ENCODE peak calls at places on chromosomes 5 and 9, in five cellular contexts. Y, H, S, I and E are unnamed samples.

GRCh38 chr9:81613002-81613750 is 76.2 kb downstream of the TLE1 start:
- DNase-seq in Y (no peak), H (peak), S (no peak), I (no peak), E (no peak)

GRCh38 chr5:65290677-65291076 is 191.0 kb downstream of the ADAMTS6 start:
- DNase-seq in Y (no peak), H (no peak), S (no peak), I (no peak), E (no peak)

GRCh38 chr9:7983361-7983974 is 183.9 kb upstream of the DMAC1 start:
- DNase-seq in Y (no peak), H (no peak), S (no peak), I (no peak), E (no peak)

GRCh38 chr5:84383816-84384603 is 670 bp downstream of the EDIL3 start:
- DNase-seq in Y (no peak), H (no peak), S (peak), I (peak), E (peak)

GRCh38 chr5:1481266-1481998 is 36.2 kb upstream of the SLC6A3 start:
- DNase-seq in Y (no peak), H (no peak), S (no peak), I (no peak), E (no peak)

GRCh38 chr5:136062563-136063274 is 33.9 kb downstream of the TGFBI start:
- DNase-seq in Y (no peak), H (no peak), S (no peak), I (no peak), E (no peak)

GRCh38 chr5:81949479-81949878 is 22.3 kb upstream of the ATG10 start:
- DNase-seq in Y (no peak), H (no peak), S (no peak), I (no peak), E (no peak)

GRCh38 chr9:13268469-13268868 is 11.0 kb downstream of the MPDZ start:
- DNase-seq in Y (no peak), H (no peak), S (no peak), I (no peak), E (no peak)

GRCh38 chr9:119026120-119026519 is 343.1 kb downstream of the BRINP1 start:
- DNase-seq in Y (no peak), H (peak), S (no peak), I (no peak), E (no peak)

GRCh38 chr9:76310577-76310976 is 83.6 kb downstream of the RFK start:
- DNase-seq in Y (no peak), H (no peak), S (no peak), I (no peak), E (no peak)

GRCh38 chr5:122341087-122341486 is 29.1 kb downstream of the SNCAIP start:
- DNase-seq in Y (no peak), H (no peak), S (no peak), I (no peak), E (no peak)

GRCh38 chr5:177604656-177605055 is 4.7 kb downstream of the B4GALT7 start:
- DNase-seq in Y (no peak), H (no peak), S (no peak), I (no peak), E (no peak)

GRCh38 chr9:14031015-14031414 is 282.9 kb downstream of the NFIB start:
- DNase-seq in Y (no peak), H (peak), S (no peak), I (peak), E (no peak)

GRCh38 chr9:135512241-135512603 is 9.0 kb upstream of the LCN1 start:
- DNase-seq in Y (no peak), H (no peak), S (no peak), I (no peak), E (no peak)

GRCh38 chr9:133348763-133349573 is 950 bp downstream of the RPL7A start:
- DNase-seq in Y (no peak), H (no peak), S (no peak), I (no peak), E (no peak)

GRCh38 chr9:34797367-34797766 is 87.4 kb upstream of the CCL21 start:
- DNase-seq in Y (no peak), H (no peak), S (no peak), I (no peak), E (no peak)

GRCh38 chr9:76643399-76644117 is 120.7 kb upstream of the PCA3 start:
- DNase-seq in Y (no peak), H (no peak), S (no peak), I (no peak), E (no peak)

GRCh38 chr5:168865973-168866372 is 286.8 kb upstream of the PANK3 start:
- DNase-seq in Y (no peak), H (no peak), S (no peak), I (peak), E (no peak)

GRCh38 chr9:129400971-129401622 is 219.8 kb downstream of the C9orf50 start:
- DNase-seq in Y (no peak), H (no peak), S (no peak), I (no peak), E (peak)

GRCh38 chr5:102753889-102754498 is 1.1 kb upstream of the PAM start:
- DNase-seq in Y (no peak), H (no peak), S (peak), I (no peak), E (no peak)

GRCh38 chr5:117454716-117455212 is 880.1 kb upstream of the SEMA6A start:
- DNase-seq in Y (no peak), H (peak), S (peak), I (peak), E (peak)

GRCh38 chr9:109996936-109997580 is 210.9 kb downstream of the C9orf152 start:
- DNase-seq in Y (no peak), H (no peak), S (no peak), I (no peak), E (no peak)

GRCh38 chr5:151254533-151254932 is 1.5 kb downstream of the GM2A start:
- DNase-seq in Y (no peak), H (no peak), S (no peak), I (no peak), E (no peak)

GRCh38 chr5:169909945-169910344 is 70.3 kb downstream of the INSYN2B start:
- DNase-seq in Y (no peak), H (no peak), S (no peak), I (no peak), E (no peak)

GRCh38 chr9:34332370-34332964 is 3.1 kb downstream of the NUDT2 start:
- DNase-seq in Y (no peak), H (no peak), S (no peak), I (peak), E (no peak)

GRCh38 chr5:39193553-39194465 is 25.6 kb downstream of the FYB1 start:
- DNase-seq in Y (no peak), H (no peak), S (no peak), I (no peak), E (no peak)

GRCh38 chr9:12516031-12516430 is 177.2 kb upstream of the TYRP1 start:
- DNase-seq in Y (no peak), H (no peak), S (no peak), I (no peak), E (no peak)

GRCh38 chr5:17928571-17928970 is 294.3 kb downstream of the TAF11L14 start:
- DNase-seq in Y (no peak), H (no peak), S (peak), I (no peak), E (no peak)

GRCh38 chr5:64814073-64814472 is 45.3 kb downstream of the CWC27 start:
- DNase-seq in Y (no peak), H (no peak), S (no peak), I (no peak), E (no peak)

GRCh38 chr9:102135768-102136167 is 397.3 kb upstream of the GRIN3A start:
- DNase-seq in Y (no peak), H (no peak), S (no peak), I (no peak), E (no peak)

GRCh38 chr5:55471468-55471867 is 63.3 kb downstream of the PLPP1 start:
- DNase-seq in Y (no peak), H (no peak), S (no peak), I (no peak), E (no peak)

GRCh38 chr9:114434878-114435311 is 47.1 kb upstream of the AKNA start:
- DNase-seq in Y (no peak), H (no peak), S (no peak), I (peak), E (no peak)

GRCh38 chr5:175746851-175747250 is 89.0 kb downstream of the HRH2 start:
- DNase-seq in Y (no peak), H (no peak), S (no peak), I (peak), E (no peak)

GRCh38 chr5:158519433-158520025 is 580.2 kb downstream of the EBF1 start:
- DNase-seq in Y (no peak), H (no peak), S (no peak), I (no peak), E (no peak)

GRCh38 chr5:140311011-140311467 is 8.1 kb upstream of the PFDN1 start:
- DNase-seq in Y (no peak), H (no peak), S (no peak), I (no peak), E (no peak)